ENCODE peak calls at places on chromosomes 11 and 22, in seven cellular contexts. One of them, this sample, is unnamed.

GRCh38 chr11:10387209-10388083 is 67.6 kb upstream of the AMPD3 start:
- DNase-seq in GM03348: peak; percentile 78
- DNase-seq in CD4-positive, CD25-positive, alpha-beta regulatory T cell: no peak
- DNase-seq in DMS153: peak; percentile 2
- DNase-seq in HS-27A: no peak
- DNase-seq in activated gamma-delta T cell treated with Interleukin-2 at 50 U/mL for 16 hours: no peak
- DNase-seq in mucosa of descending colon: peak; percentile 45
- DNase-seq in this sample: no peak

GRCh38 chr11:95695181-95695580 is 94.4 kb downstream of the FAM76B start:
- DNase-seq in GM03348: no peak
- DNase-seq in CD4-positive, CD25-positive, alpha-beta regulatory T cell: peak; percentile 67
- DNase-seq in DMS153: no peak
- DNase-seq in HS-27A: no peak
- DNase-seq in activated gamma-delta T cell treated with Interleukin-2 at 50 U/mL for 16 hours: no peak
- DNase-seq in mucosa of descending colon: no peak
- DNase-seq in this sample: no peak

GRCh38 chr11:2579315-2580060 is 120.3 kb downstream of the KCNQ1OT1 start:
- DNase-seq in GM03348: no peak
- DNase-seq in CD4-positive, CD25-positive, alpha-beta regulatory T cell: no peak
- DNase-seq in DMS153: no peak
- DNase-seq in HS-27A: no peak
- DNase-seq in activated gamma-delta T cell treated with Interleukin-2 at 50 U/mL for 16 hours: peak; percentile 2
- DNase-seq in mucosa of descending colon: no peak
- DNase-seq in this sample: no peak

GRCh38 chr11:102577182-102577581 is 46.6 kb upstream of the MMP7 start:
- DNase-seq in GM03348: peak; percentile 19
- DNase-seq in CD4-positive, CD25-positive, alpha-beta regulatory T cell: peak; percentile 43
- DNase-seq in DMS153: no peak
- DNase-seq in HS-27A: no peak
- DNase-seq in activated gamma-delta T cell treated with Interleukin-2 at 50 U/mL for 16 hours: no peak
- DNase-seq in mucosa of descending colon: no peak
- DNase-seq in this sample: no peak

GRCh38 chr22:32603651-32604540 is 129.3 kb downstream of the FBXO7 start:
- DNase-seq in GM03348: no peak
- DNase-seq in CD4-positive, CD25-positive, alpha-beta regulatory T cell: no peak
- DNase-seq in DMS153: no peak
- DNase-seq in HS-27A: no peak
- DNase-seq in activated gamma-delta T cell treated with Interleukin-2 at 50 U/mL for 16 hours: no peak
- DNase-seq in mucosa of descending colon: no peak
- DNase-seq in this sample: no peak

GRCh38 chr11:2709429-2709828 is 9.6 kb upstream of the KCNQ1OT1 start:
- DNase-seq in GM03348: no peak
- DNase-seq in CD4-positive, CD25-positive, alpha-beta regulatory T cell: no peak
- DNase-seq in DMS153: no peak
- DNase-seq in HS-27A: no peak
- DNase-seq in activated gamma-delta T cell treated with Interleukin-2 at 50 U/mL for 16 hours: no peak
- DNase-seq in mucosa of descending colon: no peak
- DNase-seq in this sample: no peak

GRCh38 chr22:19174106-19175025 is 4.2 kb downstream of the SLC25A1 start:
- DNase-seq in GM03348: peak; percentile 78
- DNase-seq in CD4-positive, CD25-positive, alpha-beta regulatory T cell: no peak
- DNase-seq in DMS153: no peak
- DNase-seq in HS-27A: peak; percentile 61
- DNase-seq in activated gamma-delta T cell treated with Interleukin-2 at 50 U/mL for 16 hours: no peak
- DNase-seq in mucosa of descending colon: no peak
- DNase-seq in this sample: peak; percentile 63

GRCh38 chr11:30683176-30683575 is 97.0 kb upstream of the MPPED2 start:
- DNase-seq in GM03348: no peak
- DNase-seq in CD4-positive, CD25-positive, alpha-beta regulatory T cell: no peak
- DNase-seq in DMS153: no peak
- DNase-seq in HS-27A: no peak
- DNase-seq in activated gamma-delta T cell treated with Interleukin-2 at 50 U/mL for 16 hours: no peak
- DNase-seq in mucosa of descending colon: no peak
- DNase-seq in this sample: no peak

GRCh38 chr11:36354221-36355003 is 58.3 kb downstream of the PRR5L start:
- DNase-seq in GM03348: peak; percentile 35
- DNase-seq in CD4-positive, CD25-positive, alpha-beta regulatory T cell: peak; percentile 22
- DNase-seq in DMS153: no peak
- DNase-seq in HS-27A: no peak
- DNase-seq in activated gamma-delta T cell treated with Interleukin-2 at 50 U/mL for 16 hours: no peak
- DNase-seq in mucosa of descending colon: no peak
- DNase-seq in this sample: peak; percentile 52

GRCh38 chr11:8584096-8584495 is 9.9 kb downstream of the STK33 start:
- DNase-seq in GM03348: no peak
- DNase-seq in CD4-positive, CD25-positive, alpha-beta regulatory T cell: no peak
- DNase-seq in DMS153: no peak
- DNase-seq in HS-27A: no peak
- DNase-seq in activated gamma-delta T cell treated with Interleukin-2 at 50 U/mL for 16 hours: no peak
- DNase-seq in mucosa of descending colon: no peak
- DNase-seq in this sample: no peak

GRCh38 chr11:68890490-68891231 is 13.0 kb downstream of the MRPL21 start:
- DNase-seq in GM03348: peak; percentile 87
- DNase-seq in CD4-positive, CD25-positive, alpha-beta regulatory T cell: no peak
- DNase-seq in DMS153: no peak
- DNase-seq in HS-27A: no peak
- DNase-seq in activated gamma-delta T cell treated with Interleukin-2 at 50 U/mL for 16 hours: no peak
- DNase-seq in mucosa of descending colon: peak; percentile 27
- DNase-seq in this sample: peak; percentile 98

GRCh38 chr22:34814260-34814659 is 251.7 kb upstream of the ISX start:
- DNase-seq in GM03348: no peak
- DNase-seq in CD4-positive, CD25-positive, alpha-beta regulatory T cell: no peak
- DNase-seq in DMS153: no peak
- DNase-seq in HS-27A: no peak
- DNase-seq in activated gamma-delta T cell treated with Interleukin-2 at 50 U/mL for 16 hours: no peak
- DNase-seq in mucosa of descending colon: no peak
- DNase-seq in this sample: no peak

GRCh38 chr11:117193130-117194020 is 5.8 kb upstream of the TAGLN start:
- DNase-seq in GM03348: no peak
- DNase-seq in CD4-positive, CD25-positive, alpha-beta regulatory T cell: no peak
- DNase-seq in DMS153: no peak
- DNase-seq in HS-27A: no peak
- DNase-seq in activated gamma-delta T cell treated with Interleukin-2 at 50 U/mL for 16 hours: no peak
- DNase-seq in mucosa of descending colon: no peak
- DNase-seq in this sample: no peak

GRCh38 chr11:19646921-19647320 is 65.7 kb upstream of the NAV2 start:
- DNase-seq in GM03348: peak; percentile 86
- DNase-seq in CD4-positive, CD25-positive, alpha-beta regulatory T cell: no peak
- DNase-seq in DMS153: no peak
- DNase-seq in HS-27A: peak; percentile 71
- DNase-seq in activated gamma-delta T cell treated with Interleukin-2 at 50 U/mL for 16 hours: no peak
- DNase-seq in mucosa of descending colon: peak; percentile 40
- DNase-seq in this sample: peak; percentile 22